ENCODE peak calls at places on chromosomes 12 and 14, in six cellular contexts. O is RWPE1; T is hepatocyte; S is fibroblast of lung; H is CD8-positive, alpha-beta T cell; W is AG09319. Y is an unnamed sample.

GRCh38 chr14:26833777-26834176 is 235.9 kb upstream of the NOVA1 start:
- DNase-seq in O (no peak), T (no peak), S (peak), H (no peak), W (no peak), Y (no peak)

GRCh38 chr14:69657961-69658360 is 46.6 kb downstream of the SUSD6 start:
- DNase-seq in O (peak), T (peak), S (peak), H (no peak), W (no peak), Y (peak)

GRCh38 chr14:70188608-70189540 is at the start of gene SLC8A3:
- DNase-seq in O (peak), T (peak), S (peak), H (no peak), W (peak), Y (peak)

GRCh38 chr12:14612895-14613294 is 45.2 kb upstream of the PLBD1 start:
- DNase-seq in O (no peak), T (no peak), S (no peak), H (no peak), W (no peak), Y (no peak)

GRCh38 chr12:1318327-1319031 is 275.9 kb downstream of the FBXL14 start:
- DNase-seq in O (no peak), T (peak), S (peak), H (no peak), W (peak), Y (peak)

GRCh38 chr14:59294662-59294992 is 106.2 kb downstream of the DAAM1 start:
- DNase-seq in O (no peak), T (no peak), S (peak), H (no peak), W (peak), Y (no peak)

GRCh38 chr12:121532503-121533390 is 48.1 kb downstream of the KDM2B start:
- DNase-seq in O (no peak), T (no peak), S (peak), H (no peak), W (peak), Y (no peak)

GRCh38 chr12:10213168-10214130 is 772 bp downstream of the GABARAPL1 start:
- DNase-seq in O (peak), T (peak), S (peak), H (peak), W (peak), Y (peak)

GRCh38 chr12:124754949-124755800 is 108.5 kb downstream of the SCARB1 start:
- DNase-seq in O (peak), T (peak), S (peak), H (no peak), W (no peak), Y (no peak)

GRCh38 chr12:5376591-5377207 is 55.2 kb upstream of the NTF3 start:
- DNase-seq in O (no peak), T (no peak), S (no peak), H (no peak), W (no peak), Y (no peak)

GRCh38 chr12:54193437-54193836 is 4.7 kb upstream of the SMUG1 start:
- DNase-seq in O (no peak), T (no peak), S (no peak), H (no peak), W (no peak), Y (no peak)

GRCh38 chr12:25585021-25585523 is 32.0 kb upstream of the LMNTD1 start:
- DNase-seq in O (peak), T (peak), S (peak), H (no peak), W (peak), Y (no peak)

GRCh38 chr12:114703060-114703493 is 19.1 kb upstream of the TBX3 start:
- DNase-seq in O (no peak), T (peak), S (no peak), H (no peak), W (no peak), Y (no peak)
- TF ChIP-seq CTCF in O (no peak), T (no peak), S (no peak), H (no peak), W (no peak), Y (no peak)

DNA sequence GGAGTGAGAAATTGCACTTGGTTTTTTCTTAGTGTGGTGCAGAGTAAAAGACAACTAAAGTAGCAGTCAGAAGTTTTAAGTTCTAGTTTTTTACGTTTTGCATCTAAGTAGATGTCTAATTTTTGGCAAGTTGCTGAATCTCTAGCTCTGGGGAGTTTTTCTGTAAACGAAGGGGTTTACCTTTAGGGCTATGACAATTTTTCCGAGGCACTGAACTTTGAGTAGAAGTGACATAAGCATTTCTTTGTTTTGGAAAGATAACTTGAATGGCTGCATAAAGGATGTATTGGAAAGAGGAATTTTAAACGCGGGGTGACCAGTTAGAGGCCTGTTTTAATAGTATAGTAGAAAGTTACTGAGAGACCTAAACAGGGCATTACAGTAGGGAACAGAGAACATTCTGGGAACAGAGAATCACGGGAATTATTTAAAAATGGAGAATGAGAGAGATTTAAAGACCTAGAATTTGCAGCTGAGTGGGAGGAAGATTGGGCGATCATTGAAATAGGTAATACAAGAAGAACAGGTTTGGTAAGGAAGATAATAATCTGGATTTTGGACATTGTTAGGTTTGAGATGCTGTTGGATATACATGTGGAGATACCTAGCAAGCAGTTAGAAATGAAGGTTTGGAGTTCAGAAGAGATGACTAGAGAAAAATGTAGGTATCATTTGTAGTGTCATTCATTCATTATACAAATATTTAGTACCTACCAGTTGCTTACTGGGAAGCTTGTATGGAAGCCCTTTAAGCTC is 1.2 kb downstream of the ZNF410 start:
- DNase-seq in O (peak), T (no peak), S (no peak), H (no peak), W (no peak), Y (no peak)
- TF ChIP-seq CTCF in O (no peak), T (no peak), S (no peak), H (no peak), W (no peak), Y (no peak)

GRCh38 chr12:43776498-43776897 is 17.7 kb downstream of the IRAK4 start:
- DNase-seq in O (peak), T (peak), S (peak), H (no peak), W (no peak), Y (no peak)
- TF ChIP-seq CTCF in O (peak), T (peak), S (peak), H (peak), W (peak), Y (no peak)

GRCh38 chr12:46049665-46050064 is 59.3 kb upstream of the SCAF11 start:
- DNase-seq in O (no peak), T (no peak), S (no peak), H (no peak), W (no peak), Y (no peak)
- TF ChIP-seq CTCF in O (no peak), T (no peak), S (no peak), H (no peak), W (no peak), Y (no peak)

GRCh38 chr12:24172773-24173447 is 223.4 kb upstream of the SOX5 start:
- DNase-seq in O (no peak), T (peak), S (no peak), H (no peak), W (no peak), Y (no peak)
- TF ChIP-seq CTCF in O (no peak), T (no peak), S (no peak), H (no peak), W (no peak), Y (no peak)

DNA sequence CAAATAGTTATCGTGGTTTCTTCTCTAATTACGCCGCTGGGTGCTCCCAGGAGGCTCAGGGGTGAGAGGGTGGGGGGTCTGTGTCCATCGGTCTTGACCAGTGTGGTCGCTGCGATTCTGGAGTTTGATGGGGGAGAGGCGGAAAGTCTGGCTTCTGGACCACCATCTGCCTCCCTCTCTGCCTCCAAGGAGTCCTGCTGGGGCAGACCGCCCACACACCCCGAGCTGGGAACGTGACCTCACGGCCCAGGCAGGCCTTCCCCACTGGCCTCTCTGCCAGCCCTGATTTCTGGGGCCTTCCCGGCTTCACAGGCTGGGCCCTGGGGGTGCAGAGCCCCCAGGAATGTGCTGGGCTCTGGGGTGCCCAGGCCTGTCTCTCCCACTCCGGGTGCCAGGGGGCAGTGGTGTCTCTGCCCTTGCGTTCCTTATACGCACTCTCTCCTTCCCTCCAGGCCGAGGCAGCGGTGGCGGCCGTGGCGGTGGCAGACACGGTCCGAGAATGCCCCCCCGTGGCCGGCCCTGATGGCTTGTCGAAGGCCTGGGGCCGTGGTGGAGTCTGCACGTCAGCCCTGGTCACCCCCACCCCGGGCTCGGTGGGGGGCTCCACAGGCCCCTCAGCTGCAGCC is 19.0 kb downstream of the KIF26A start:
- DNase-seq in O (no peak), T (no peak), S (no peak), H (no peak), W (no peak), Y (peak)
- TF ChIP-seq CTCF in O (no peak), T (peak), S (no peak), H (no peak), W (no peak), Y (peak)

GRCh38 chr14:77124345-77125274 is 17.0 kb downstream of the ZDHHC22 start:
- DNase-seq in O (no peak), T (peak), S (peak), H (peak), W (no peak), Y (peak)
- TF ChIP-seq CTCF in O (peak), T (peak), S (peak), H (peak), W (no peak), Y (peak)